ENCODE peak calls at places on chromosomes 16 and 17, in eight cellular contexts. B, M, G, K, O, R, E and S are unnamed samples.

GRCh38 chr17:82065193-82065637 is 389 bp downstream of the DUS1L start:
- DNase-seq in O (no peak), B (peak; percentile 38), K (no peak), M (no peak), G (no peak), R (peak; percentile 47), E (peak; percentile 69), S (no peak)

GRCh38 chr16:11992594-11993524 is 16.3 kb downstream of the SNX29 start:
- DNase-seq in M (no peak), G (no peak), K (no peak), R (no peak), E (no peak), B (no peak), O (no peak), S (no peak)

GRCh38 chr16:67258160-67258835 is 9.5 kb downstream of the SLC9A5 start:
- DNase-seq in M (no peak), G (no peak), O (no peak), K (no peak), R (no peak), E (no peak), B (no peak), S (no peak)

GRCh38 chr16:586645-587590 is 2.9 kb upstream of the RAB40C start:
- DNase-seq in R (no peak), E (no peak), O (no peak), G (no peak), B (no peak), K (no peak), M (no peak), S (no peak)

GRCh38 chr17:77180503-77181330 is 39.9 kb downstream of the SEC14L1 start:
- DNase-seq in G (no peak), B (no peak), R (no peak), O (no peak), M (no peak), K (no peak), E (no peak), S (no peak)

GRCh38 chr17:4531988-4532736 is 23.0 kb downstream of the MYBBP1A start:
- DNase-seq in O (no peak), B (no peak), G (no peak), K (no peak), R (no peak), M (no peak), E (no peak), S (no peak)

GRCh38 chr17:78965369-78965982 is 14.2 kb downstream of the LGALS3BP start:
- DNase-seq in G (no peak), M (no peak), B (no peak), K (no peak), R (no peak), O (no peak), E (no peak), S (no peak)

GRCh38 chr17:44557653-44558285 is 485 bp downstream of the FZD2 start:
- DNase-seq in G (peak; percentile 62), B (peak; percentile 41), M (no peak), O (no peak), E (peak; percentile 69), K (peak; percentile 36), R (peak; percentile 28), S (no peak)

GRCh38 chr17:40097931-40098845 is 2.2 kb downstream of the NR1D1 start:
- DNase-seq in O (no peak), M (no peak), E (peak; percentile 40), R (peak; percentile 52), K (peak; percentile 85), B (peak; percentile 36), G (no peak), S (no peak)

GRCh38 chr16:62882552-62883221 is 846.4 kb upstream of the CDH8 start:
- DNase-seq in O (no peak), M (no peak), G (no peak), R (no peak), E (no peak), B (no peak), K (no peak), S (no peak)

GRCh38 chr17:3647769-3648540 is 11.4 kb downstream of the CTNS start:
- DNase-seq in E (peak; percentile 44), R (peak; percentile 77), G (peak; percentile 58), B (peak; percentile 67), M (no peak), O (no peak), K (peak; percentile 72), S (no peak)